ENCODE peak calls at places on chromosomes 2 and 18, in six cellular contexts. One of them, this sample, is unnamed.

GRCh38 chr18:2847341-2848144 is 737 bp downstream of the EMILIN2 start:
- DNase-seq in neural progenitor cell: peak
- DNase-seq in tibial artery: peak
- DNase-seq in fibroblast of pulmonary artery: peak
- DNase-seq in brain microvascular endothelial cell: peak
- DNase-seq in cardiac fibroblast: peak
- DNase-seq in this sample: no peak

GRCh38 chr2:239911630-239912071 is 113.5 kb downstream of the NDUFA10 start:
- DNase-seq in tibial artery: peak
- DNase-seq in fibroblast of pulmonary artery: no peak
- DNase-seq in brain microvascular endothelial cell: no peak
- DNase-seq in neural progenitor cell: no peak
- DNase-seq in cardiac fibroblast: no peak
- DNase-seq in this sample: no peak

GRCh38 chr2:234808907-234809306 is 142.9 kb upstream of the SH3BP4 start:
- DNase-seq in cardiac fibroblast: no peak
- DNase-seq in fibroblast of pulmonary artery: no peak
- DNase-seq in neural progenitor cell: no peak
- DNase-seq in tibial artery: no peak
- DNase-seq in brain microvascular endothelial cell: no peak
- DNase-seq in this sample: no peak

GRCh38 chr2:66814916-66815315 is 380.0 kb downstream of the MEIS1 start:
- DNase-seq in tibial artery: no peak
- DNase-seq in cardiac fibroblast: no peak
- DNase-seq in brain microvascular endothelial cell: no peak
- DNase-seq in neural progenitor cell: no peak
- DNase-seq in fibroblast of pulmonary artery: no peak
- DNase-seq in this sample: no peak

GRCh38 chr2:97546711-97547110 is 43.0 kb downstream of the ANKRD36B start:
- DNase-seq in fibroblast of pulmonary artery: peak
- DNase-seq in brain microvascular endothelial cell: no peak
- DNase-seq in cardiac fibroblast: peak
- DNase-seq in tibial artery: no peak
- DNase-seq in neural progenitor cell: no peak
- DNase-seq in this sample: no peak

GRCh38 chr18:47422524-47422923 is 171.1 kb upstream of the SKOR2 start:
- DNase-seq in neural progenitor cell: peak
- DNase-seq in cardiac fibroblast: peak
- DNase-seq in brain microvascular endothelial cell: no peak
- DNase-seq in tibial artery: peak
- DNase-seq in fibroblast of pulmonary artery: no peak
- DNase-seq in this sample: no peak

GRCh38 chr2:120388222-120389035 is 42.5 kb downstream of the INHBB start:
- DNase-seq in neural progenitor cell: no peak
- DNase-seq in fibroblast of pulmonary artery: no peak
- DNase-seq in tibial artery: no peak
- DNase-seq in cardiac fibroblast: no peak
- DNase-seq in brain microvascular endothelial cell: no peak
- DNase-seq in this sample: no peak

GRCh38 chr18:57519668-57520424 is 66.7 kb downstream of the FECH start:
- DNase-seq in brain microvascular endothelial cell: no peak
- DNase-seq in tibial artery: no peak
- DNase-seq in neural progenitor cell: no peak
- DNase-seq in cardiac fibroblast: no peak
- DNase-seq in fibroblast of pulmonary artery: no peak
- DNase-seq in this sample: no peak

GRCh38 chr2:167504061-167504460 is 615.8 kb downstream of the XIRP2 start:
- DNase-seq in brain microvascular endothelial cell: no peak
- DNase-seq in neural progenitor cell: no peak
- DNase-seq in cardiac fibroblast: peak
- DNase-seq in fibroblast of pulmonary artery: peak
- DNase-seq in tibial artery: no peak
- DNase-seq in this sample: no peak

GRCh38 chr2:156476021-156476420 is 39.8 kb downstream of the GPD2 start:
- DNase-seq in tibial artery: no peak
- DNase-seq in brain microvascular endothelial cell: no peak
- DNase-seq in neural progenitor cell: no peak
- DNase-seq in fibroblast of pulmonary artery: no peak
- DNase-seq in cardiac fibroblast: no peak
- DNase-seq in this sample: no peak

GRCh38 chr2:212208467-212208866 is 330.1 kb downstream of the ERBB4 start:
- DNase-seq in fibroblast of pulmonary artery: no peak
- DNase-seq in cardiac fibroblast: no peak
- DNase-seq in tibial artery: no peak
- DNase-seq in neural progenitor cell: no peak
- DNase-seq in brain microvascular endothelial cell: no peak
- DNase-seq in this sample: no peak

GRCh38 chr2:119958642-119959268 is 54.1 kb upstream of the EPB41L5 start:
- DNase-seq in fibroblast of pulmonary artery: peak
- DNase-seq in tibial artery: no peak
- DNase-seq in cardiac fibroblast: peak
- DNase-seq in neural progenitor cell: no peak
- DNase-seq in brain microvascular endothelial cell: peak
- DNase-seq in this sample: no peak

GRCh38 chr2:46320141-46320567 is 22.9 kb downstream of the EPAS1 start:
- DNase-seq in tibial artery: no peak
- DNase-seq in cardiac fibroblast: peak
- DNase-seq in fibroblast of pulmonary artery: no peak
- DNase-seq in neural progenitor cell: no peak
- DNase-seq in brain microvascular endothelial cell: no peak
- DNase-seq in this sample: no peak

GRCh38 chr2:54760310-54760709 is 36.8 kb downstream of the EML6 start:
- DNase-seq in cardiac fibroblast: no peak
- DNase-seq in neural progenitor cell: no peak
- DNase-seq in fibroblast of pulmonary artery: no peak
- DNase-seq in tibial artery: no peak
- DNase-seq in brain microvascular endothelial cell: no peak
- DNase-seq in this sample: no peak

GRCh38 chr2:38406597-38407110 is 29.6 kb upstream of the ATL2 start:
- DNase-seq in cardiac fibroblast: peak
- DNase-seq in fibroblast of pulmonary artery: peak
- DNase-seq in tibial artery: no peak
- DNase-seq in brain microvascular endothelial cell: peak
- DNase-seq in neural progenitor cell: no peak
- DNase-seq in this sample: no peak

GRCh38 chr18:57223160-57223870 is 76.4 kb downstream of the BOD1L2 start:
- DNase-seq in cardiac fibroblast: no peak
- DNase-seq in neural progenitor cell: no peak
- DNase-seq in fibroblast of pulmonary artery: no peak
- DNase-seq in brain microvascular endothelial cell: no peak
- DNase-seq in tibial artery: no peak
- DNase-seq in this sample: no peak

GRCh38 chr2:109451671-109452070 is 162.1 kb downstream of the SEPTIN10 start:
- DNase-seq in tibial artery: no peak
- DNase-seq in fibroblast of pulmonary artery: no peak
- DNase-seq in neural progenitor cell: no peak
- DNase-seq in brain microvascular endothelial cell: no peak
- DNase-seq in cardiac fibroblast: no peak
- DNase-seq in this sample: no peak

GRCh38 chr2:241445426-241445825 is 63.0 kb downstream of the STK25 start:
- DNase-seq in cardiac fibroblast: no peak
- DNase-seq in brain microvascular endothelial cell: no peak
- DNase-seq in neural progenitor cell: no peak
- DNase-seq in tibial artery: no peak
- DNase-seq in fibroblast of pulmonary artery: no peak
- DNase-seq in this sample: no peak

GRCh38 chr2:128404709-128405466 is 86.2 kb upstream of the HS6ST1 start:
- DNase-seq in cardiac fibroblast: no peak
- DNase-seq in brain microvascular endothelial cell: no peak
- DNase-seq in tibial artery: no peak
- DNase-seq in fibroblast of pulmonary artery: no peak
- DNase-seq in neural progenitor cell: no peak
- DNase-seq in this sample: no peak

GRCh38 chr2:122022531-122022930 is 267.1 kb downstream of the TSN start:
- DNase-seq in brain microvascular endothelial cell: no peak
- DNase-seq in cardiac fibroblast: no peak
- DNase-seq in neural progenitor cell: no peak
- DNase-seq in tibial artery: no peak
- DNase-seq in fibroblast of pulmonary artery: no peak
- DNase-seq in this sample: peak

GRCh38 chr2:204863351-204863750 is 318.1 kb downstream of the PARD3B start:
- DNase-seq in tibial artery: no peak
- DNase-seq in cardiac fibroblast: no peak
- DNase-seq in fibroblast of pulmonary artery: no peak
- DNase-seq in brain microvascular endothelial cell: no peak
- DNase-seq in neural progenitor cell: no peak
- DNase-seq in this sample: no peak

GRCh38 chr18:75143851-75144250 is 65.1 kb downstream of the PTGR3 start:
- DNase-seq in fibroblast of pulmonary artery: no peak
- DNase-seq in tibial artery: no peak
- DNase-seq in brain microvascular endothelial cell: no peak
- DNase-seq in neural progenitor cell: no peak
- DNase-seq in cardiac fibroblast: no peak
- DNase-seq in this sample: no peak

GRCh38 chr2:105797298-105797819 is 52.6 kb downstream of the NCK2 start:
- DNase-seq in brain microvascular endothelial cell: no peak
- DNase-seq in neural progenitor cell: no peak
- DNase-seq in cardiac fibroblast: peak
- DNase-seq in tibial artery: peak
- DNase-seq in fibroblast of pulmonary artery: peak
- DNase-seq in this sample: peak

GRCh38 chr2:180374502-180375281 is 367.6 kb upstream of the CWC22 start:
- DNase-seq in cardiac fibroblast: no peak
- DNase-seq in neural progenitor cell: no peak
- DNase-seq in fibroblast of pulmonary artery: peak
- DNase-seq in tibial artery: no peak
- DNase-seq in brain microvascular endothelial cell: peak
- DNase-seq in this sample: no peak

DNA sequence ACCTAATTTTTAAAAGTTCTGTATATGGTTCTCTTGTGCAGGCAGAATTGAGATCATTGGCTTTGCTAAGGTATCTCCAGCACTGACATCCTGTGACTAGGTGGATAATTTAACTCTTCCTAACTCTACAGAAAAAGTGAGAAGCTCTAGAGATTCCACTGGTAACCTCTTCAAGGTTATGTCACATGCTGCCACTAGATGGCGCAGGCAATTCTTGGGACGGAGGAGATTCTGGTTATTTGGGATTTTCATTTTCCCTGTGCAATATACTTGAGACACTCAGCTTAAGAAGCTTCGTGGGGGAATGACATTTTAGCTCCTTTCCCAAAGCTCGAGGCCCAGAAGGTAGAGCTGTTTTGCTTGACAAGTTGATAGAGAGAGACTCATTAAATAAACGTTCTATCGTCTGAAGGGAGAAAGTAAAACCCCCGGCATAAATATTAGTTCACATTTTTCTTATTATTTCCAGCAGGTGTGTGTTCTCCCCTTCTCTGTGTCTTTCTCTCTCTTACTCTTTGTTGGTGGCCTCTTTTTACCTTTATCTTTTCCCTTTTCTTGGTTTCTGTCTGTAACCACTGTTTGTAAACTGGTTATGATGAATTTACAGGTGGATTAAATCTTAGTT is 26.6 kb upstream of the LANCL1 start:
- DNase-seq in fibroblast of pulmonary artery: peak
- DNase-seq in neural progenitor cell: peak
- DNase-seq in brain microvascular endothelial cell: peak
- DNase-seq in tibial artery: peak
- DNase-seq in cardiac fibroblast: peak
- DNase-seq in this sample: no peak
- H3K4me3 ChIP-seq in fibroblast of pulmonary artery: no peak
- H3K4me3 ChIP-seq in neural progenitor cell: no peak
- H3K4me3 ChIP-seq in brain microvascular endothelial cell: no peak
- H3K4me3 ChIP-seq in tibial artery: peak
- H3K4me3 ChIP-seq in cardiac fibroblast: no peak
- H3K4me3 ChIP-seq in this sample: no peak

GRCh38 chr18:55136864-55137263 is 177.6 kb upstream of the CCDC68 start:
- DNase-seq in brain microvascular endothelial cell: peak
- DNase-seq in fibroblast of pulmonary artery: peak
- DNase-seq in cardiac fibroblast: peak
- DNase-seq in tibial artery: no peak
- DNase-seq in neural progenitor cell: no peak
- DNase-seq in this sample: no peak

GRCh38 chr18:55138401-55138800 is 179.1 kb upstream of the CCDC68 start:
- DNase-seq in tibial artery: no peak
- DNase-seq in cardiac fibroblast: no peak
- DNase-seq in brain microvascular endothelial cell: no peak
- DNase-seq in neural progenitor cell: no peak
- DNase-seq in fibroblast of pulmonary artery: no peak
- DNase-seq in this sample: no peak

GRCh38 chr18:55139307-55139706 is 180.0 kb upstream of the CCDC68 start:
- DNase-seq in brain microvascular endothelial cell: no peak
- DNase-seq in tibial artery: no peak
- DNase-seq in cardiac fibroblast: no peak
- DNase-seq in fibroblast of pulmonary artery: no peak
- DNase-seq in neural progenitor cell: no peak
- DNase-seq in this sample: no peak

GRCh38 chr18:55137602-55138001 is 178.3 kb upstream of the CCDC68 start:
- DNase-seq in tibial artery: no peak
- DNase-seq in cardiac fibroblast: no peak
- DNase-seq in fibroblast of pulmonary artery: no peak
- DNase-seq in brain microvascular endothelial cell: no peak
- DNase-seq in neural progenitor cell: no peak
- DNase-seq in this sample: no peak

DNA sequence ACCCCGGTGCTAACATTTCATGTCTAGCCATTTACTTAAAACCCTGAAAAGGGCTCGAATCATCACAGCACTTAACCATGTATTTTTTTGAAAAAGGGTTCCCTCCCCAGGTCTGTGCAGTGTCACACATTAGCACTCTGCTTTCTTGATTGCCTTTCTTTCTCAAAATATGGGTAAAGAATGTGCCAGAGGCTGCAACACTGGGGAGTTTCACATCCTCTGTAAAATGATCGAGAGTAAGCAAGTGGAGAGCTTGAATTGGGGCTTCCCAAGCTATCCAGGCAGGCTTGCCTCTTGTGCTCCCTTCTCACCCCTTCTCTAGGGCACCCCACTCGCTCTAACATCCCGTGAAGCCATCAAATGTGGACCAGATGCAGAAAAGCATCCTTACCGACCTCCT is 177.0 kb upstream of the CCDC68 start:
- DNase-seq in tibial artery: no peak
- DNase-seq in brain microvascular endothelial cell: no peak
- DNase-seq in neural progenitor cell: no peak
- DNase-seq in cardiac fibroblast: no peak
- DNase-seq in fibroblast of pulmonary artery: no peak
- DNase-seq in this sample: no peak
- H3K4me3 ChIP-seq in tibial artery: no peak
- H3K4me3 ChIP-seq in brain microvascular endothelial cell: no peak
- H3K4me3 ChIP-seq in neural progenitor cell: no peak
- H3K4me3 ChIP-seq in cardiac fibroblast: no peak
- H3K4me3 ChIP-seq in fibroblast of pulmonary artery: no peak
- H3K4me3 ChIP-seq in this sample: no peak

DNA sequence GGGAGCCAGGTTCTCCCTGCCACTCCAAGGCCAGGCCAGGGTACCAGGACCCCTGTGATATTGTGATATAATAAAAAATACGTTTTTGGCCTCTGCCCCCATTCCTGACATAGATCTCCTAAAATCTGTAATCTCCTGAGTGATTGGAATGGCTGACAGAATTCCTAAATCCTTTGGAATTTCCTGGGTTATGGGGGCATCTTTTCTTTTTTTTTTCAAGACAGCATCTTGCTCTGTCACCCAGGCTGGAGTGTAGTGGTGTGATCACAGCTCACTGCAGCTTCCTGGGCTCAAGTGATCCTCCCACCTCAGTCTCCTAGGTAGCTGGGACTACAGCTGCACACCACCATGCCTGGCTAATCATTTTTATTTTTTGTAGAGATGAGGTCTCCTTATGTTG is 26.2 kb upstream of the TUBB6 start:
- DNase-seq in neural progenitor cell: no peak
- DNase-seq in tibial artery: no peak
- DNase-seq in cardiac fibroblast: peak
- DNase-seq in fibroblast of pulmonary artery: no peak
- DNase-seq in brain microvascular endothelial cell: no peak
- DNase-seq in this sample: no peak
- H3K4me3 ChIP-seq in neural progenitor cell: no peak
- H3K4me3 ChIP-seq in tibial artery: no peak
- H3K4me3 ChIP-seq in cardiac fibroblast: no peak
- H3K4me3 ChIP-seq in fibroblast of pulmonary artery: no peak
- H3K4me3 ChIP-seq in brain microvascular endothelial cell: no peak
- H3K4me3 ChIP-seq in this sample: no peak

GRCh38 chr18:26723986-26724385 is 141.5 kb downstream of the AQP4 start:
- DNase-seq in neural progenitor cell: no peak
- DNase-seq in fibroblast of pulmonary artery: no peak
- DNase-seq in brain microvascular endothelial cell: no peak
- DNase-seq in cardiac fibroblast: no peak
- DNase-seq in tibial artery: no peak
- DNase-seq in this sample: no peak
- H3K4me3 ChIP-seq in neural progenitor cell: no peak
- H3K4me3 ChIP-seq in fibroblast of pulmonary artery: no peak
- H3K4me3 ChIP-seq in brain microvascular endothelial cell: no peak
- H3K4me3 ChIP-seq in cardiac fibroblast: no peak
- H3K4me3 ChIP-seq in tibial artery: no peak
- H3K4me3 ChIP-seq in this sample: no peak

This sample was measured in Jurkat, Clone E6-1.